ENCODE peak calls at places on chromosomes 3 and 15, in six cellular contexts. B, D, E, Z, M and N are unnamed samples.
A peak's percentile ranks its signal among the peaks of the same experiment; 100 is the strongest.

GRCh38 chr15:81863157-81863556 is 182.7 kb downstream of the MEX3B start:
- DNase-seq in Z (peak; percentile 8), B (peak; percentile 4), D (peak; percentile 28), M (no peak), E (no peak), N (no peak)

GRCh38 chr15:98150531-98150930 is 190.0 kb downstream of the ARRDC4 start:
- DNase-seq in B (no peak), Z (no peak), M (no peak), E (no peak), D (no peak), N (no peak)

GRCh38 chr3:128313181-128313725 is 153.4 kb downstream of the DNAJB8 start:
- DNase-seq in Z (no peak), E (no peak), B (no peak), M (no peak), D (no peak), N (no peak)

GRCh38 chr15:33135355-33135781 is 59.1 kb downstream of the FMN1 start:
- DNase-seq in E (no peak), M (no peak), D (peak; percentile 22), Z (peak; percentile 58), B (peak; percentile 20), N (no peak)

GRCh38 chr3:78969483-78969882 is 798.3 kb downstream of the ROBO1 start:
- DNase-seq in M (no peak), Z (peak; percentile 88), E (no peak), D (peak; percentile 61), B (peak; percentile 70), N (no peak)

GRCh38 chr15:79989682-79990081 is 18.7 kb upstream of the BCL2A1 start:
- DNase-seq in M (no peak), Z (peak; percentile 57), E (no peak), B (peak; percentile 38), D (peak; percentile 81), N (no peak)

GRCh38 chr3:190269096-190269495 is 53.1 kb downstream of the CLDN1 start:
- DNase-seq in M (no peak), D (no peak), B (no peak), Z (no peak), E (no peak), N (no peak)

GRCh38 chr3:136818191-136818850 is 605 bp upstream of the SLC35G2 start:
- DNase-seq in D (peak; percentile 91), M (no peak), E (peak; percentile 33), B (peak; percentile 96), Z (peak; percentile 80), N (peak; percentile 91)

GRCh38 chr3:46399557-46399956 is 7.3 kb downstream of the CCR5AS start:
- DNase-seq in E (no peak), M (no peak), Z (no peak), D (no peak), B (peak; percentile 38), N (no peak)

GRCh38 chr15:31145271-31145911 is 43.9 kb upstream of the TRPM1 start:
- DNase-seq in M (no peak), B (peak; percentile 29), E (no peak), D (peak; percentile 44), Z (peak; percentile 7), N (peak; percentile 2)